ENCODE peak calls at places on chromosomes 5 and 9, in six cellular contexts. W is uterus, O is NT2/D1, P is fibroblast of lung, Y is cardiac fibroblast, K is C1 segment of cervical spinal cord. A is an unnamed sample.

GRCh38 chr5:158224200-158224599 is 365.3 kb upstream of the CLINT1 start:
- DNase-seq in W (no peak), O (no peak), P (no peak), Y (no peak), K (no peak), A (no peak)

GRCh38 chr5:68171101-68171558 is 44.4 kb upstream of the PIK3R1 start:
- DNase-seq in W (peak; percentile 84), O (no peak), P (peak; percentile 62), Y (peak; percentile 67), K (peak; percentile 62), A (peak; percentile 39)

GRCh38 chr5:5264727-5265126 is 124.6 kb downstream of the ADAMTS16 start:
- DNase-seq in W (no peak), O (no peak), P (no peak), Y (no peak), K (no peak), A (no peak)

GRCh38 chr9:133290751-133291302 is 15.8 kb upstream of the ABO start:
- DNase-seq in W (no peak), O (no peak), P (no peak), Y (no peak), K (no peak), A (no peak)

GRCh38 chr5:58201922-58202648 is 257.8 kb downstream of the PLK2 start:
- DNase-seq in W (no peak), O (no peak), P (peak; percentile 81), Y (no peak), K (no peak), A (no peak)

GRCh38 chr5:141634720-141635119 is 1.9 kb downstream of the HDAC3 start:
- DNase-seq in W (no peak), O (no peak), P (no peak), Y (no peak), K (no peak), A (no peak)

GRCh38 chr5:16253856-16254255 is 74.3 kb upstream of the MARCHF11 start:
- DNase-seq in W (no peak), O (no peak), P (no peak), Y (no peak), K (no peak), A (no peak)

GRCh38 chr5:72378636-72379289 is 58.6 kb downstream of the PTCD2 start:
- DNase-seq in W (no peak), O (no peak), P (peak; percentile 83), Y (peak; percentile 95), K (no peak), A (peak; percentile 50)

GRCh38 chr5:33675958-33676464 is 215.8 kb downstream of the ADAMTS12 start:
- DNase-seq in W (no peak), O (no peak), P (no peak), Y (no peak), K (no peak), A (no peak)

GRCh38 chr5:33049298-33049697 is 338.2 kb downstream of the NPR3 start:
- DNase-seq in W (no peak), O (no peak), P (peak; percentile 40), Y (no peak), K (no peak), A (no peak)

GRCh38 chr9:4137234-4137633 is 162.6 kb downstream of the GLIS3 start:
- DNase-seq in W (no peak), O (no peak), P (peak; percentile 99), Y (peak; percentile 94), K (no peak), A (no peak)

GRCh38 chr5:116454417-116454927 is 120.2 kb downstream of the SEMA6A start:
- DNase-seq in W (no peak), O (no peak), P (peak; percentile 96), Y (peak; percentile 84), K (no peak), A (no peak)

GRCh38 chr9:101880846-101881245 is 142.4 kb upstream of the GRIN3A start:
- DNase-seq in W (no peak), O (no peak), P (no peak), Y (no peak), K (no peak), A (no peak)

GRCh38 chr5:65721050-65721774 is 697 bp downstream of the SGTB start:
- DNase-seq in W (peak; percentile 71), O (no peak), P (peak; percentile 74), Y (peak; percentile 70), K (peak; percentile 48), A (peak; percentile 15)

GRCh38 chr5:59768204-59769040 is 125.1 kb downstream of the PDE4D start:
- DNase-seq in W (peak; percentile 51), O (peak; percentile 25), P (peak; percentile 88), Y (peak; percentile 75), K (peak; percentile 50), A (no peak)